ENCODE peak calls at places on chromosomes 5 and 9, in five cellular contexts. One of them, this sample, is unnamed. For H3K27me3, the result is how much of the 10 kb centered on the place peaks cover.

GRCh38 chr5:53030828-53031425 is 41.8 kb downstream of the ITGA2 start:
- DNase-seq in BE2C: no peak
- DNase-seq in A673: no peak
- DNase-seq in cardiac muscle cell: no peak
- DNase-seq in colonic mucosa: peak
- DNase-seq in this sample: no peak

GRCh38 chr5:55903121-55903701 is 52.1 kb downstream of the IL31RA start:
- DNase-seq in BE2C: no peak
- DNase-seq in cardiac muscle cell: peak
- DNase-seq in A673: no peak
- DNase-seq in colonic mucosa: no peak
- DNase-seq in this sample: no peak

GRCh38 chr9:71506821-71507220 is 261.5 kb downstream of the CEMIP2 start:
- DNase-seq in BE2C: no peak
- DNase-seq in A673: no peak
- DNase-seq in colonic mucosa: peak
- DNase-seq in cardiac muscle cell: peak
- DNase-seq in this sample: no peak

GRCh38 chr5:32538031-32538547 is 47.3 kb upstream of the SUB1 start:
- DNase-seq in colonic mucosa: no peak
- DNase-seq in BE2C: no peak
- DNase-seq in A673: no peak
- DNase-seq in cardiac muscle cell: peak
- DNase-seq in this sample: peak

GRCh38 chr9:37423508-37423907 is 1.0 kb downstream of the GRHPR start:
- DNase-seq in cardiac muscle cell: no peak
- DNase-seq in A673: no peak
- DNase-seq in BE2C: no peak
- DNase-seq in colonic mucosa: no peak
- DNase-seq in this sample: no peak

GRCh38 chr9:111754800-111755199 is 39.9 kb downstream of the SHOC1 start:
- DNase-seq in cardiac muscle cell: no peak
- DNase-seq in A673: no peak
- DNase-seq in colonic mucosa: no peak
- DNase-seq in BE2C: no peak
- DNase-seq in this sample: no peak

GRCh38 chr5:152271420-152271819 is 133.7 kb downstream of the NMUR2 start:
- DNase-seq in A673: peak
- DNase-seq in BE2C: no peak
- DNase-seq in cardiac muscle cell: peak
- DNase-seq in colonic mucosa: no peak
- DNase-seq in this sample: peak

GRCh38 chr9:2727966-2728613 is 10.8 kb downstream of the KCNV2 start:
- DNase-seq in colonic mucosa: no peak
- DNase-seq in BE2C: peak
- DNase-seq in cardiac muscle cell: peak
- DNase-seq in A673: peak
- DNase-seq in this sample: peak

GRCh38 chr5:142590451-142591240 is 95.2 kb downstream of the FGF1 start:
- DNase-seq in colonic mucosa: no peak
- DNase-seq in cardiac muscle cell: no peak
- DNase-seq in A673: no peak
- DNase-seq in BE2C: no peak
- DNase-seq in this sample: no peak

GRCh38 chr5:178208540-178209227 is 4.4 kb downstream of the HNRNPAB start:
- DNase-seq in colonic mucosa: peak
- DNase-seq in A673: no peak
- DNase-seq in BE2C: no peak
- DNase-seq in cardiac muscle cell: no peak
- DNase-seq in this sample: no peak

GRCh38 chr9:111599092-111599947 is at the start of gene PTGR1:
- DNase-seq in BE2C: peak
- DNase-seq in A673: peak
- DNase-seq in cardiac muscle cell: peak
- DNase-seq in colonic mucosa: peak
- DNase-seq in this sample: peak

GRCh38 chr9:22244141-22245011 is 202.2 kb upstream of the DMRTA1 start:
- DNase-seq in cardiac muscle cell: peak
- DNase-seq in colonic mucosa: peak
- DNase-seq in A673: no peak
- DNase-seq in BE2C: peak
- DNase-seq in this sample: peak

GRCh38 chr5:66653380-66653779 is 57.2 kb downstream of the MAST4 start:
- DNase-seq in colonic mucosa: no peak
- DNase-seq in cardiac muscle cell: peak
- DNase-seq in A673: no peak
- DNase-seq in BE2C: peak
- DNase-seq in this sample: no peak

GRCh38 chr5:160525471-160526261 is 104.0 kb downstream of the PTTG1 start:
- DNase-seq in BE2C: no peak
- DNase-seq in cardiac muscle cell: no peak
- DNase-seq in A673: no peak
- DNase-seq in colonic mucosa: no peak
- DNase-seq in this sample: no peak

GRCh38 chr5:125746936-125747335 is 676.3 kb upstream of the GRAMD2B start:
- DNase-seq in cardiac muscle cell: no peak
- DNase-seq in colonic mucosa: no peak
- DNase-seq in BE2C: no peak
- DNase-seq in A673: no peak
- DNase-seq in this sample: no peak

GRCh38 chr9:91047993-91048607 is 246.5 kb downstream of the SYK start:
- DNase-seq in cardiac muscle cell: peak
- DNase-seq in colonic mucosa: no peak
- DNase-seq in BE2C: no peak
- DNase-seq in A673: no peak
- DNase-seq in this sample: no peak

GRCh38 chr5:32708949-32709348 is 2.2 kb upstream of the NPR3 start:
- DNase-seq in A673: no peak
- DNase-seq in BE2C: no peak
- DNase-seq in cardiac muscle cell: no peak
- DNase-seq in colonic mucosa: no peak
- DNase-seq in this sample: no peak

GRCh38 chr9:94649100-94649855 is 10.0 kb upstream of the FBP1 start:
- DNase-seq in cardiac muscle cell: peak
- DNase-seq in colonic mucosa: no peak
- DNase-seq in BE2C: no peak
- DNase-seq in A673: no peak
- DNase-seq in this sample: no peak

GRCh38 chr9:133476941-133477340 is 2.0 kb downstream of the SLC2A6 start:
- DNase-seq in cardiac muscle cell: no peak
- DNase-seq in colonic mucosa: no peak
- DNase-seq in A673: no peak
- DNase-seq in BE2C: peak
- DNase-seq in this sample: no peak

GRCh38 chr9:135040892-135041291 is 46.6 kb upstream of the OLFM1 start:
- DNase-seq in colonic mucosa: no peak
- DNase-seq in cardiac muscle cell: no peak
- DNase-seq in A673: no peak
- DNase-seq in BE2C: no peak
- DNase-seq in this sample: peak

GRCh38 chr5:119270955-119271757 is 84.7 kb upstream of the TNFAIP8 start:
- DNase-seq in BE2C: no peak
- DNase-seq in colonic mucosa: no peak
- DNase-seq in cardiac muscle cell: no peak
- DNase-seq in A673: no peak
- DNase-seq in this sample: no peak

GRCh38 chr5:126656397-126657007 is 55.8 kb downstream of the PHAX start:
- DNase-seq in BE2C: peak
- DNase-seq in A673: peak
- DNase-seq in colonic mucosa: no peak
- DNase-seq in cardiac muscle cell: peak
- DNase-seq in this sample: no peak

GRCh38 chr5:43305948-43306563 is 7.2 kb downstream of the HMGCS1 start:
- DNase-seq in cardiac muscle cell: peak
- DNase-seq in BE2C: no peak
- DNase-seq in colonic mucosa: no peak
- DNase-seq in A673: peak
- DNase-seq in this sample: peak

GRCh38 chr5:179731791-179732411 is 721 bp upstream of the MAML1 start:
- DNase-seq in BE2C: peak
- DNase-seq in colonic mucosa: peak
- DNase-seq in cardiac muscle cell: peak
- DNase-seq in A673: no peak
- DNase-seq in this sample: peak

GRCh38 chr5:169701910-169702451 is 64.9 kb downstream of the DOCK2 start:
- DNase-seq in A673: peak
- DNase-seq in BE2C: no peak
- DNase-seq in cardiac muscle cell: peak
- DNase-seq in colonic mucosa: no peak
- DNase-seq in this sample: no peak

GRCh38 chr5:133727636-133728035 is 115.3 kb upstream of the FSTL4 start:
- DNase-seq in colonic mucosa: no peak
- DNase-seq in A673: no peak
- DNase-seq in BE2C: no peak
- DNase-seq in cardiac muscle cell: no peak
- DNase-seq in this sample: no peak

GRCh38 chr9:72185561-72185960 is 36.3 kb downstream of the GDA start:
- DNase-seq in colonic mucosa: no peak
- DNase-seq in BE2C: no peak
- DNase-seq in A673: no peak
- DNase-seq in cardiac muscle cell: no peak
- DNase-seq in this sample: no peak

GRCh38 chr5:158769702-158770101 is 330.0 kb downstream of the EBF1 start:
- DNase-seq in A673: no peak
- DNase-seq in BE2C: no peak
- DNase-seq in cardiac muscle cell: peak
- DNase-seq in colonic mucosa: no peak
- DNase-seq in this sample: no peak

GRCh38 chr5:64100203-64100602 is 65.4 kb upstream of the RNF180 start:
- DNase-seq in colonic mucosa: no peak
- DNase-seq in cardiac muscle cell: no peak
- DNase-seq in A673: no peak
- DNase-seq in BE2C: no peak
- DNase-seq in this sample: no peak

GRCh38 chr5:129398279-129398678 is 61.8 kb upstream of the ADAMTS19 start:
- DNase-seq in BE2C: no peak
- DNase-seq in cardiac muscle cell: no peak
- DNase-seq in colonic mucosa: no peak
- DNase-seq in A673: no peak
- DNase-seq in this sample: no peak

GRCh38 chr5:116445311-116445710 is 129.3 kb downstream of the SEMA6A start:
- DNase-seq in cardiac muscle cell: no peak
- DNase-seq in colonic mucosa: no peak
- DNase-seq in BE2C: no peak
- DNase-seq in A673: no peak
- DNase-seq in this sample: no peak
- H3K4me3 ChIP-seq in cardiac muscle cell: no peak
- H3K4me3 ChIP-seq in colonic mucosa: no peak
- H3K4me3 ChIP-seq in BE2C: no peak
- H3K4me3 ChIP-seq in A673: no peak
- H3K4me3 ChIP-seq in this sample: no peak

GRCh38 chr9:97852001-97852398 is 1.0 kb upstream of the FOXE1 start:
- DNase-seq in cardiac muscle cell: no peak
- DNase-seq in colonic mucosa: no peak
- DNase-seq in A673: no peak
- DNase-seq in BE2C: no peak
- DNase-seq in this sample: no peak
- H3K27me3 ChIP-seq in cardiac muscle cell: half or more
- H3K27me3 ChIP-seq in colonic mucosa: half or more
- H3K27me3 ChIP-seq in A673: half or more
- H3K27me3 ChIP-seq in BE2C: half or more
- H3K27me3 ChIP-seq in this sample: under half

GRCh38 chr5:9774472-9775079 is 144.4 kb upstream of the TAS2R1 start:
- DNase-seq in colonic mucosa: no peak
- DNase-seq in BE2C: peak
- DNase-seq in cardiac muscle cell: peak
- DNase-seq in A673: peak
- DNase-seq in this sample: no peak
- TF ChIP-seq CTCF in colonic mucosa: no peak
- TF ChIP-seq CTCF in BE2C: peak
- TF ChIP-seq CTCF in cardiac muscle cell: peak
- TF ChIP-seq CTCF in A673: no peak
- TF ChIP-seq CTCF in this sample: no peak

DNA sequence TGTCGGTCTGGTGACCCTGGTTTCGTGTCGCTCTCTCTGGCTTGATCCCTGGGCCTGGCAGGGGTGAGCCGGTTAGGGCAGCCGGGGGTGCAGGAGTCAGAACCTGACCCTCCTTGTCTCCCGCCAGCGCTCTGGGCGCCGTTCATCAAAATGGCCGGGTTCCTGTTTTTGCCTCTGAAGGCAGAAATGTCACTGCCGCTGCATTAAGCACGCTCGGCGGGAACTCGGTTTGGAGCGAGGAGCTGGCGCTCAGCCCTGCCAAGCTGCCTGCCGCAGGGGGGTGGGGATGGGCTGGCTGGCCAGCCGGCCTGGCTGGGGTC is 63.7 kb downstream of the CXXC5 start:
- DNase-seq in A673: peak
- DNase-seq in cardiac muscle cell: no peak
- DNase-seq in colonic mucosa: no peak
- DNase-seq in BE2C: no peak
- DNase-seq in this sample: no peak
- H3K4me3 ChIP-seq in A673: peak
- H3K4me3 ChIP-seq in cardiac muscle cell: peak
- H3K4me3 ChIP-seq in colonic mucosa: no peak
- H3K4me3 ChIP-seq in BE2C: no peak
- H3K4me3 ChIP-seq in this sample: no peak

GRCh38 chr5:90640484-90641059 is 82.0 kb downstream of the ADGRV1 start:
- DNase-seq in BE2C: no peak
- DNase-seq in A673: no peak
- DNase-seq in colonic mucosa: no peak
- DNase-seq in cardiac muscle cell: no peak
- DNase-seq in this sample: no peak
- H3K27me3 ChIP-seq in BE2C: under half
- H3K27me3 ChIP-seq in A673: under half
- H3K27me3 ChIP-seq in colonic mucosa: under half
- H3K27me3 ChIP-seq in cardiac muscle cell: under half
- H3K27me3 ChIP-seq in this sample: under half